ENCODE peak calls at places on chromosome 11, in four cellular contexts. H is occipital lobe, C is fibroblast of lung, D is hepatic stellate cell. M is an unnamed sample.

GRCh38 chr11:47373876-47374820 is 4.2 kb downstream of the SPI1 start:
- DNase-seq in H (no peak), D (peak), C (peak), M (peak)

GRCh38 chr11:115207916-115208315 is 296.3 kb downstream of the CADM1 start:
- DNase-seq in D (no peak), C (no peak), H (no peak), M (no peak)

GRCh38 chr11:110373061-110373702 is 56.6 kb upstream of the FDX1 start:
- DNase-seq in D (no peak), H (no peak), C (peak), M (no peak)

GRCh38 chr11:36110698-36111410 is 167.0 kb downstream of the LDLRAD3 start:
- DNase-seq in C (no peak), D (no peak), H (no peak), M (no peak)

GRCh38 chr11:107689317-107690202 is 22.3 kb downstream of the SLN start:
- DNase-seq in D (peak), H (peak), C (peak), M (peak)

GRCh38 chr11:64239662-64240466 is 1.0 kb upstream of the FKBP2 start:
- DNase-seq in C (no peak), H (no peak), D (no peak), M (no peak)

GRCh38 chr11:44316388-44317240 is 6.7 kb upstream of the ALX4 start:
- DNase-seq in C (no peak), H (no peak), D (no peak), M (no peak)

GRCh38 chr11:15769203-15769602 is 587.1 kb downstream of the SOX6 start:
- DNase-seq in H (no peak), C (no peak), D (no peak), M (no peak)

GRCh38 chr11:1445741-1446445 is 40.7 kb downstream of the MOB2 start:
- DNase-seq in D (peak), C (no peak), H (no peak), M (no peak)

GRCh38 chr11:5486421-5486820 is 2.1 kb upstream of the OR52D1 start:
- DNase-seq in H (no peak), D (no peak), C (no peak), M (no peak)

GRCh38 chr11:107623183-107623582 is 32.2 kb downstream of the ELMOD1 start:
- DNase-seq in H (no peak), C (peak), D (no peak), M (no peak)

GRCh38 chr11:125494601-125494986 is 1.5 kb downstream of the FEZ1 start:
- DNase-seq in D (peak), H (peak), C (peak), M (no peak)

GRCh38 chr11:17558916-17559315 is 11.9 kb downstream of the OTOG start:
- DNase-seq in C (no peak), D (no peak), H (no peak), M (no peak)

GRCh38 chr11:44839458-44840084 is 111.1 kb downstream of the TP53I11 start:
- DNase-seq in C (no peak), H (no peak), D (no peak), M (no peak)

GRCh38 chr11:11463397-11463796 is 110.3 kb upstream of the CSNK2A3 start:
- DNase-seq in D (no peak), C (no peak), H (no peak), M (peak)

GRCh38 chr11:61437496-61437895 is 7.6 kb downstream of the SDHAF2 start:
- DNase-seq in H (no peak), C (no peak), D (no peak), M (no peak)

GRCh38 chr11:134978388-134979088 is 566.5 kb upstream of the B3GAT1 start:
- DNase-seq in H (no peak), D (no peak), C (no peak), M (no peak)

GRCh38 chr11:134512061-134512460 is 100.0 kb upstream of the B3GAT1 start:
- DNase-seq in D (no peak), C (no peak), H (no peak), M (no peak)

GRCh38 chr11:117259417-117259816 is 26.9 kb downstream of the RNF214 start:
- DNase-seq in D (peak), H (no peak), C (peak), M (no peak)

GRCh38 chr11:124876818-124877630 is 11.8 kb downstream of the ROBO3 start:
- DNase-seq in C (no peak), D (no peak), H (no peak), M (no peak)

GRCh38 chr11:66115638-66116410 is 45.8 kb downstream of the PACS1 start:
- DNase-seq in C (peak), H (no peak), D (no peak), M (no peak)

GRCh38 chr11:104343578-104343977 is 179.6 kb upstream of the PDGFD start:
- DNase-seq in H (no peak), D (no peak), C (peak), M (no peak)

GRCh38 chr11:47396049-47396320 is 12.4 kb upstream of the SLC39A13 start:
- DNase-seq in H (no peak), C (no peak), D (no peak), M (no peak)

GRCh38 chr11:114738954-114739353 is 60.6 kb downstream of the NXPE2 start:
- DNase-seq in D (peak), C (peak), H (no peak), M (peak)

GRCh38 chr11:122791411-122791810 is 46.9 kb upstream of the CRTAM start:
- DNase-seq in D (no peak), C (no peak), H (no peak), M (no peak)

GRCh38 chr11:120091701-120092100 is 46.2 kb downstream of the TRIM29 start:
- DNase-seq in H (no peak), D (no peak), C (no peak), M (no peak)

GRCh38 chr11:126584028-126584427 is 228.5 kb downstream of the ST3GAL4 start:
- DNase-seq in C (no peak), H (no peak), D (no peak), M (no peak)

GRCh38 chr11:8263109-8263768 is 439 bp downstream of the LMO1 start:
- DNase-seq in C (peak), H (no peak), D (no peak), M (no peak)

GRCh38 chr11:1236316-1237127 is 13.7 kb downstream of the MUC5B start:
- DNase-seq in D (no peak), C (no peak), H (no peak), M (no peak)

GRCh38 chr11:18312663-18313420 is 9.1 kb downstream of the HPS5 start:
- DNase-seq in H (no peak), C (peak), D (peak), M (peak)

GRCh38 chr11:38791346-38791961 is 2193.4 kb upstream of the RAG2 start:
- DNase-seq in D (peak), H (no peak), C (peak), M (peak)

GRCh38 chr11:76280882-76281557 is 74.7 kb upstream of the WNT11 start:
- DNase-seq in C (no peak), H (no peak), D (no peak), M (no peak)

GRCh38 chr11:112524808-112525207 is 264.1 kb upstream of the PLET1 start:
- DNase-seq in D (no peak), C (no peak), H (no peak), M (no peak)

GRCh38 chr11:127106142-127106541 is 105.6 kb upstream of the KIRREL3 start:
- DNase-seq in C (no peak), D (peak), H (no peak), M (no peak)

GRCh38 chr11:13761250-13761649 is 92.8 kb downstream of the FAR1 start:
- DNase-seq in C (peak), H (no peak), D (peak), M (no peak)

GRCh38 chr11:3008746-3009336 is 16.7 kb upstream of the NAP1L4 start:
- DNase-seq in C (no peak), D (no peak), H (no peak), M (no peak)